ENCODE peak calls at places on chromosome 3, in four cellular contexts. U is GM18507, F is tibial artery, A is D341Med. H is an unnamed sample.

GRCh38 chr3:127423856-127424765 is 136.3 kb upstream of the PRR20G start:
- DNase-seq in U (no peak), F (peak), A (peak), H (no peak)

GRCh38 chr3:72279631-72280041 is 494.7 kb upstream of the PROK2 start:
- DNase-seq in U (no peak), F (no peak), A (no peak), H (no peak)

GRCh38 chr3:40086890-40087884 is 222.3 kb upstream of the EIF1B start:
- DNase-seq in U (no peak), F (no peak), A (no peak), H (no peak)

GRCh38 chr3:71973337-71974030 is 188.5 kb upstream of the PROK2 start:
- DNase-seq in U (no peak), F (no peak), A (no peak), H (no peak)

GRCh38 chr3:10273697-10274305 is 18.9 kb downstream of the GHRL start:
- DNase-seq in U (no peak), F (no peak), A (no peak), H (no peak)

GRCh38 chr3:31361391-31362273 is 171.1 kb upstream of the STT3B start:
- DNase-seq in U (no peak), F (no peak), A (no peak), H (no peak)

GRCh38 chr3:23888617-23889228 is 28.1 kb downstream of the NKIRAS1 start:
- DNase-seq in U (no peak), F (no peak), A (no peak), H (no peak)

GRCh38 chr3:119604878-119605277 is 7.2 kb downstream of the PLA1A start:
- DNase-seq in U (no peak), F (no peak), A (no peak), H (no peak)

H was measured in suprapubic skin.